ENCODE peak calls at places on chromosome 10, in nine cellular contexts. H is ascending aorta, B is PC-3, A is stomach, R is right lobe of liver, T is pancreas, K is suprapubic skin, U is epithelial cell of esophagus, X is psoas muscle. J is an unnamed sample.

GRCh38 chr10:98646998-98647917 is 200.5 kb upstream of the HPS1 start:
- DNase-seq in U (no peak), B (no peak), K (no peak), T (no peak), R (no peak), X (no peak), H (no peak), A (no peak), J (no peak)

GRCh38 chr10:34333513-34333912 is 481.6 kb downstream of the PARD3 start:
- DNase-seq in B (peak), T (no peak), X (no peak), R (no peak), H (no peak), A (no peak), U (peak), K (no peak), J (no peak)

GRCh38 chr10:84478155-84478554 is 149.8 kb downstream of the CCSER2 start:
- DNase-seq in K (no peak), A (no peak), U (peak), T (no peak), B (no peak), X (no peak), R (no peak), H (no peak), J (no peak)

GRCh38 chr10:129093641-129094040 is 373.4 kb upstream of the MGMT start:
- DNase-seq in R (no peak), U (no peak), B (no peak), X (no peak), A (no peak), T (no peak), H (no peak), K (no peak), J (no peak)

GRCh38 chr10:48981310-48981907 is 41.8 kb upstream of the LRRC18 start:
- DNase-seq in R (peak), T (peak), B (peak), X (peak), H (peak), K (no peak), A (peak), U (peak), J (peak)

GRCh38 chr10:113302062-113302461 is 250.8 kb upstream of the HABP2 start:
- DNase-seq in K (no peak), X (no peak), U (peak), R (no peak), H (no peak), T (no peak), A (no peak), B (peak), J (no peak)

GRCh38 chr10:88791924-88792323 is 10.6 kb upstream of the LIPM start:
- DNase-seq in T (no peak), X (no peak), A (no peak), R (no peak), B (peak), K (no peak), U (peak), H (no peak), J (no peak)

GRCh38 chr10:132984801-132985545 is 42.6 kb upstream of the CFAP46 start:
- DNase-seq in X (no peak), B (peak), K (no peak), R (no peak), A (no peak), T (no peak), U (no peak), H (no peak), J (no peak)

GRCh38 chr10:69311309-69311708 is 33.0 kb downstream of the HK1 start:
- DNase-seq in R (no peak), A (no peak), H (no peak), U (no peak), K (no peak), X (no peak), B (no peak), T (no peak), J (no peak)

GRCh38 chr10:52454476-52454875 is 140.4 kb downstream of the DKK1 start:
- DNase-seq in U (no peak), R (no peak), X (no peak), T (no peak), K (no peak), A (no peak), B (no peak), H (no peak), J (no peak)

GRCh38 chr10:23190872-23191763 is 994 bp upstream of the PTF1A start:
- DNase-seq in K (no peak), T (peak), R (no peak), A (no peak), U (no peak), X (no peak), H (no peak), B (no peak), J (no peak)

GRCh38 chr10:35329520-35329919 is 6.8 kb upstream of the CCNY start:
- DNase-seq in B (no peak), T (no peak), X (no peak), A (no peak), K (no peak), H (no peak), R (no peak), U (no peak), J (no peak)

GRCh38 chr10:79930267-79930666 is 18.6 kb downstream of the SFTPD start:
- DNase-seq in H (peak), X (no peak), A (no peak), T (no peak), U (no peak), B (no peak), R (no peak), K (no peak), J (no peak)

GRCh38 chr10:11243425-11244222 is 226.0 kb downstream of the CELF2 start:
- DNase-seq in X (no peak), T (no peak), B (no peak), K (no peak), U (no peak), A (no peak), H (no peak), R (no peak), J (no peak)

GRCh38 chr10:12466701-12467100 is 117.4 kb downstream of the CAMK1D start:
- DNase-seq in K (no peak), T (no peak), A (no peak), B (no peak), U (no peak), R (no peak), H (no peak), X (no peak), J (no peak)

GRCh38 chr10:8053446-8054242 is 844 bp upstream of the GATA3 start:
- DNase-seq in A (peak), T (peak), X (peak), B (peak), R (peak), U (peak), H (peak), K (peak), J (peak)

GRCh38 chr10:68105820-68106219 is 3.5 kb upstream of the MYPN start:
- DNase-seq in B (peak), A (no peak), K (no peak), R (no peak), U (peak), X (no peak), T (no peak), H (no peak), J (no peak)

GRCh38 chr10:95290446-95290800 is 380 bp downstream of the PDLIM1 start:
- DNase-seq in H (no peak), X (no peak), K (no peak), A (no peak), T (no peak), B (no peak), U (no peak), R (peak), J (no peak)

GRCh38 chr10:50325449-50326188 is 74.3 kb upstream of the ASAH2 start:
- DNase-seq in R (no peak), U (peak), X (peak), T (no peak), A (peak), K (peak), B (peak), H (peak), J (no peak)

GRCh38 chr10:89144836-89145235 is 62.3 kb downstream of the CH25H start:
- DNase-seq in K (no peak), U (no peak), A (no peak), H (no peak), B (no peak), R (no peak), T (no peak), X (no peak), J (no peak)

GRCh38 chr10:109426987-109427386 is 496.3 kb downstream of the XPNPEP1 start:
- DNase-seq in A (no peak), H (no peak), R (no peak), U (no peak), K (no peak), T (no peak), X (no peak), B (no peak), J (no peak)

GRCh38 chr10:105974803-105975456 is 1189.6 kb downstream of the SORCS1 start:
- DNase-seq in H (no peak), X (no peak), T (peak), B (peak), A (peak), K (no peak), U (peak), R (peak), J (no peak)

GRCh38 chr10:77548157-77548556 is 89.5 kb downstream of the KCNMA1 start:
- DNase-seq in H (no peak), U (no peak), R (no peak), X (peak), T (no peak), A (no peak), B (no peak), K (no peak), J (no peak)

DNA sequence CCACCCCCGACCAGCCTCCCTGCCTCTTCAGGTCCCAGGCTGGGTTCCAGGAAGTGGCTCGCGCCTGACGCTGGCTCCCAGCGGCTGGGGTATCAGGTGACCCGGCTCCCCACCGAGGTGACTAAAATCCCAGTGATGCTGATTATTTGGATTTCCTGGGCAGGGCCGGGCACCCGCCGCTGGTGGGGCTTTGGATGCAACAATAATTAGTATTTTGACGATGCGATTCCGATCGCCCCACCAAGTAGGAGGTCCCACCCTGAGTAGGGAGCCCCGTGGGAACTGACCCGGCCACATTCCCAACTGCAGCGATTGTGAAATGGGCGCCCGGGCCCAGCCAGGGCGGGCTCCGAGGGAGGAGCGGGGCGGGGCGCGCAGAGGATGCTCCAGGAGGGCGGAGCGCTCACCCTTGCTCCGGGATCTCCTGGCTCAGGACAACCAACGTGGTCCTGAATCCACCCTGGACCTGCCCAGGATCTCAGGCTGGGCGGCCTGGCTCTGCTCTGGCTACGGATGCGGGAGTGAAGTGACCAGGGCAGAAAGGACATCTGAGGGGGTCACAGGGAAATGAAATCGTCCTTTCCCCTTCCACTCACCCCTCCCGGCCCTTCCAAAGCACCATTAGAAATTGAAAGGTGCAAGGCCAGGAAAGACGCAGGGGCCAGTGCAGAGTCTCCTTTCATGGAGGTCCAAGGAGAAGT is 32.6 kb downstream of the DUSP5 start:
- DNase-seq in K (peak), H (no peak), B (peak), A (no peak), R (peak), X (peak), U (peak), T (peak), J (peak)
- H3K4me3 ChIP-seq in K (peak), H (no peak), B (peak), A (no peak), R (no peak), X (peak), U (no peak), T (peak), J (peak)

GRCh38 chr10:44312401-44312800 is 72.5 kb downstream of the CXCL12 start:
- DNase-seq in X (no peak), A (no peak), R (no peak), B (no peak), U (no peak), H (no peak), K (no peak), T (no peak), J (no peak)

GRCh38 chr10:44308935-44309334 is 76.0 kb downstream of the CXCL12 start:
- DNase-seq in T (no peak), R (no peak), U (no peak), X (no peak), H (no peak), B (no peak), A (no peak), K (no peak), J (no peak)

GRCh38 chr10:44310762-44311562 is 73.9 kb downstream of the CXCL12 start:
- DNase-seq in A (peak), T (peak), X (peak), B (peak), R (peak), H (peak), U (no peak), K (peak), J (peak)

GRCh38 chr10:44311563-44311905 is 73.4 kb downstream of the CXCL12 start:
- DNase-seq in X (no peak), R (no peak), U (no peak), K (no peak), T (no peak), B (no peak), H (no peak), A (no peak), J (no peak)

DNA sequence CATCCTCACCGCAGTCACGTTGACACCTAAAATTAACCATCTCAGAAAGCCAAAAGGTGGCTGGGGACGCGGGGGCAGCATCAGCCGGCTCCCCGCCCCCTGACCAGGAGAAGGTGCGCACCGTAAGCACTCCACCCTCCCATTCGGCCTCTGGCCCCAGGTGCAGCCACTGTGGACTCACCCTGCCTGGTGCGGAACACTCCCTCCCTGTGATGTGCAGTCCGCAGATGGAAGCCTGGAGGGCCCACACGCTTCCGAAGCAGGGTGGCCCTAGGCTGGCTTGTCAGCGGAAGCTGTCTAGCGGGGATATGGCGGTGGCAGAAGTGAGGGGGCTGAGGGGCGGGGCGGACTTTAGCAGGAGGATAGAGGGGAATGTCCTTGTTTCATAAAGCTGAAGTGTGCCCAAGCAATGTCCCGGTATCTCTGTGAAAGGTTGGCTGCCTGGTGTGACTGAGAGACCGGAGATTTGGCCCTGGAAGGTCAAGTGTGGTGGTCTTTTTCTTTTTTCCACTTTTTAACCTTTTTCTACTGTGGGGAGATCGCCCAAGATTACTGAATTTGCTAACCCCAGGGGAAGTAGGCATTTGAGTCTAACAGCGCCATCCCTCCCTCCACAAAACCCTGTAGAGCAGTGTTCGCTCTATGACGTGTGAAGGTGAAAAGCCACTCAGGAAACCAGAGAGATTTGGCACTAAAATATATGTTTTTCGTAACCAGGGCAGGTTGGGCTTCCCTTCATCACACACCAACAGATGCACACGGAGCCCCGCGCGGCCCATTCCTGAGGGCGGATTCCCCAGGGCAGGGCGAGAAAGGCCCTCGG is 74.7 kb downstream of the CXCL12 start:
- DNase-seq in H (no peak), T (no peak), B (no peak), U (no peak), X (no peak), A (no peak), R (no peak), K (no peak), J (no peak)
- H3K4me3 ChIP-seq in H (no peak), T (peak), B (no peak), U (no peak), X (peak), A (peak), R (no peak), K (no peak), J (peak)

GRCh38 chr10:86520871-86521619 is 547 bp downstream of the WAPL start:
- DNase-seq in K (peak), A (peak), H (peak), X (peak), T (peak), B (peak), U (peak), R (peak), J (peak)

GRCh38 chr10:86523348-86523747 is 1.8 kb upstream of the WAPL start:
- DNase-seq in R (no peak), B (peak), U (peak), K (no peak), T (no peak), H (no peak), A (no peak), X (no peak), J (no peak)

GRCh38 chr10:86522385-86522855 is 828 bp upstream of the WAPL start:
- DNase-seq in K (no peak), H (no peak), R (no peak), A (no peak), X (no peak), B (no peak), T (no peak), U (peak), J (no peak)

GRCh38 chr10:86521620-86522384 is at the start of gene WAPL:
- DNase-seq in U (peak), T (peak), K (peak), X (peak), B (peak), A (peak), R (peak), H (peak), J (peak)

GRCh38 chr10:86518781-86519180 is 2.8 kb downstream of the WAPL start:
- DNase-seq in K (no peak), T (no peak), X (no peak), A (no peak), B (no peak), R (no peak), U (no peak), H (no peak), J (no peak)
- H3K4me3 ChIP-seq in K (peak), T (no peak), X (peak), A (no peak), B (peak), R (no peak), U (no peak), H (no peak), J (no peak)

DNA sequence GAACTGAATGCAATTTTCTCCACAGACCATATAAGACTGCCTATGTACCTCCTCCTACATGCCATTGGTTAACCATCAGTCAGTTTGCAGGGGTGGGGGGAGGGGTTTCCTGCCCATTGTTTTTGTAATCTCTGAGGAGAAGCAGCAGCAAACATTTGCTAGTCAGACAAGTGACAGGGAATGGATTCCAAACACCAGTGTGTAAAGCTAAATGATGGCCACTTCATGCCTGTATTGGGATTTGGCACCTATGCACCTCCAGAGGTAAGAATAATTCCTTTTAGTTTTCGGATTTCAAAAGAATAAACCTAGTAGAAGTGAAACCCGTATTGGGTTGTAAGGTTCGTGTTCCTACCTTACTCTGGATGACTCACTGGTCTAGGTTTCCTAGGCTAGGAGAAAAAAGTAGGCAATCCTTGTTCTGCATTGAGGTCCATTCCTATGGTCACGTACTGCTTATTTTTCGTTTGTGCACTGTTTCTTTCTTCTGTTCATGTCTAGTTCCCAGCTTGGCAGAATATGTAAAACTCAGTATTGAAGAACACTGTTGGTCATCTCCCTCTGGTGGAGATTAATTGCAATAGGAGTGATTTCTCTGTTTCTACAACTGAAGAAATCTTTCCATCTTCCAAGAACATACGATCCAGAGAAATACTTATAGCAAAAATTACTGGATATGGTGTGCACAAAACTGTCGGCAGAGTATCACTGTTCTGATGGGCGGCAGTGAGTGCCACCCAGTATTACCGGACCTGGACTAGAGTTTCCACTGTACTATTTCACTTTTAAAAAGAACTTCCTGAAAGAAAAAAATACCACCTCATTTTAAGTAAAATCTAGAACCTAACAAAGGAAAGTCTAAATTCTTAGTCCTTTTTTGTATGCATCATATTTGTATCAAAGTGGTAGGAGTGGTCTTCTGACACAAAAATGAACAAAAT is at the start of gene AKR1C3:
- DNase-seq in B (peak), A (no peak), U (peak), K (no peak), X (no peak), H (no peak), T (no peak), R (peak), J (no peak)
- H3K4me3 ChIP-seq in B (peak), A (peak), U (peak), K (peak), X (peak), H (peak), T (peak), R (peak), J (peak)

DNA sequence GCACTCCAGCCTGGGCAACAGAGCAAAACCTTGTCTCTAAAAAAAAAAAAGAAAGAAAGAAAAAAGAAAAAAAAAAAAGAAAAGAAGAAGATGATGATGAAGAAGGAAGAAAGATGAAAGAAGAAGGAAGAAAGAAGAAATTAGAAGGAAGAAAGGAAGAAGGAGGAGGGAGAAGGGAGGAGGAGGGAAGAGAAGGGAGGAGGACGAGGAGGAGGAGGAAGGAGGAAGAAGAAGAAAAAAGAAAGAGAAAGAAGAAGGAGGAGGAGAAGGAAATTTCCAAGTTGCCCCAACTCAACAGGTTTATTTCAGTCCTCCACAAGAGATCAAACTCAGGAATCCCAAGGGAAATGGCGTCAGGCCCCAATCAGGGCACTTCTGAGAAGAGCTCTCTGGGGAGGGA is 115.7 kb downstream of the ABLIM1 start:
- DNase-seq in U (no peak), A (no peak), R (no peak), B (no peak), H (no peak), T (no peak), K (no peak), X (no peak), J (no peak)
- H3K4me3 ChIP-seq in U (no peak), A (no peak), R (no peak), B (no peak), H (no peak), T (no peak), K (no peak), X (no peak), J (no peak)

GRCh38 chr10:122954731-122955050 is 664 bp upstream of the C10orf88 start:
- DNase-seq in R (no peak), H (no peak), A (no peak), U (no peak), X (no peak), T (no peak), K (peak), B (no peak), J (no peak)
- H3K4me3 ChIP-seq in R (no peak), H (peak), A (peak), U (peak), X (peak), T (peak), K (peak), B (peak), J (peak)